ENCODE peak calls at places on chromosome 14, in five cellular contexts. I is lower leg skin; P is C1 segment of cervical spinal cord; X is H9; L is CD8-positive, alpha-beta memory T cell. N is an unnamed sample.

GRCh38 chr14:93115920-93116675 is at the start of gene ITPK1:
- DNase-seq in I (peak; percentile 88), P (peak; percentile 75), L (peak; percentile 41), X (peak; percentile 69), N (no peak)

GRCh38 chr14:65304963-65305362 is 107.6 kb upstream of the FUT8 start:
- DNase-seq in P (no peak), I (no peak), X (no peak), L (no peak), N (no peak)

GRCh38 chr14:69711471-69712216 is 55.3 kb upstream of the SRSF5 start:
- DNase-seq in X (no peak), I (no peak), L (no peak), P (peak; percentile 46), N (peak; percentile 23)

GRCh38 chr14:96584199-96584906 is 82.2 kb downstream of the PAPOLA start:
- DNase-seq in L (no peak), X (peak; percentile 88), I (peak; percentile 80), P (no peak), N (no peak)

GRCh38 chr14:72550513-72550912 is 343.4 kb downstream of the DPF3 start:
- DNase-seq in X (no peak), L (no peak), P (no peak), I (no peak), N (no peak)

GRCh38 chr14:57025456-57025855 is 215.2 kb upstream of the OTX2 start:
- DNase-seq in L (no peak), P (no peak), X (no peak), I (no peak), N (no peak)

GRCh38 chr14:49207451-49207850 is 378.7 kb downstream of the RPS29 start:
- DNase-seq in P (no peak), I (no peak), X (no peak), L (no peak), N (no peak)

GRCh38 chr14:64841121-64841611 is 38.5 kb downstream of the SPTB start:
- DNase-seq in X (peak; percentile 67), L (no peak), P (no peak), I (peak; percentile 46), N (no peak)

GRCh38 chr14:32596390-32596789 is 267.3 kb downstream of the AKAP6 start:
- DNase-seq in L (no peak), X (no peak), I (no peak), P (no peak), N (no peak)

GRCh38 chr14:97602438-97603117 is 805.4 kb downstream of the VRK1 start:
- DNase-seq in L (peak; percentile 56), X (no peak), P (no peak), I (no peak), N (no peak)

GRCh38 chr14:85402546-85403162 is 127.3 kb upstream of the FLRT2 start:
- DNase-seq in X (no peak), P (no peak), L (no peak), I (no peak), N (no peak)

GRCh38 chr14:77032854-77033621 is 4.5 kb upstream of the IRF2BPL start:
- DNase-seq in L (peak; percentile 66), I (peak; percentile 99), P (peak; percentile 76), X (peak; percentile 82), N (peak; percentile 50)

GRCh38 chr14:59306775-59307174 is 118.3 kb downstream of the DAAM1 start:
- DNase-seq in X (no peak), I (no peak), L (no peak), P (no peak), N (no peak)

GRCh38 chr14:94690486-94690885 is 78.3 kb downstream of the SERPINA3 start:
- DNase-seq in P (no peak), I (no peak), X (peak; percentile 29), L (no peak), N (no peak)

GRCh38 chr14:101465795-101466448 is 95.4 kb upstream of the DIO3 start:
- DNase-seq in X (peak; percentile 14), L (no peak), I (peak; percentile 79), P (no peak), N (no peak)

GRCh38 chr14:103808403-103809001 is 38.9 kb downstream of the PPP1R13B start:
- DNase-seq in I (peak; percentile 93), P (peak; percentile 23), L (peak; percentile 37), X (peak; percentile 64), N (no peak)

GRCh38 chr14:93538411-93538810 is 107.7 kb downstream of the UNC79 start:
- DNase-seq in I (no peak), L (no peak), P (no peak), X (peak; percentile 50), N (no peak)

GRCh38 chr14:25032092-25032784 is 17.7 kb downstream of the STXBP6 start:
- DNase-seq in X (peak; percentile 41), L (no peak), I (no peak), P (no peak), N (no peak)

GRCh38 chr14:58430156-58430555 is 2.6 kb downstream of the KIAA0586 start:
- DNase-seq in I (no peak), P (no peak), L (no peak), X (no peak), N (no peak)

GRCh38 chr14:92135269-92135668 is 13.5 kb downstream of the CPSF2 start:
- DNase-seq in L (no peak), P (no peak), I (no peak), X (no peak), N (no peak)

GRCh38 chr14:61260939-61261776 is 20.0 kb downstream of the TMEM30B start:
- DNase-seq in L (no peak), X (no peak), I (peak; percentile 75), P (no peak), N (no peak)

GRCh38 chr14:77980475-77981321 is 180.8 kb downstream of the ADCK1 start:
- DNase-seq in P (peak; percentile 39), L (no peak), I (no peak), X (peak; percentile 68), N (peak; percentile 59)

GRCh38 chr14:22221508-22221907 is 367.5 kb downstream of the DAD1 start:
- DNase-seq in L (no peak), P (no peak), X (no peak), I (no peak), N (no peak)

GRCh38 chr14:89502966-89503365 is 85.9 kb upstream of the FOXN3 start:
- DNase-seq in L (no peak), I (peak; percentile 61), P (no peak), X (no peak), N (no peak)

GRCh38 chr14:49634547-49635334 is at the start of gene DNAAF2:
- DNase-seq in L (peak; percentile 53), X (peak; percentile 67), I (peak; percentile 91), P (peak; percentile 46), N (peak; percentile 3)

GRCh38 chr14:58659846-58660245 is 22.1 kb downstream of the DACT1 start:
- DNase-seq in L (no peak), X (no peak), I (no peak), P (no peak), N (no peak)

GRCh38 chr14:22560638-22561365 is 28.2 kb downstream of the DAD1 start:
- DNase-seq in X (no peak), L (no peak), I (no peak), P (no peak), N (no peak)

GRCh38 chr14:64253672-64254071 is 40.5 kb downstream of the ESR2 start:
- DNase-seq in L (no peak), X (no peak), P (no peak), I (no peak), N (no peak)

GRCh38 chr14:80455031-80455430 is 243.7 kb upstream of the DIO2 start:
- DNase-seq in P (no peak), I (no peak), X (no peak), L (no peak), N (no peak)

GRCh38 chr14:100292301-100292775 is 13.9 kb downstream of the SLC25A29 start:
- DNase-seq in L (no peak), X (no peak), I (peak; percentile 66), P (no peak), N (no peak)

GRCh38 chr14:89912667-89913211 is 41.8 kb downstream of the EFCAB11 start:
- DNase-seq in L (no peak), I (no peak), P (peak; percentile 19), X (no peak), N (peak; percentile 41)

GRCh38 chr14:61174395-61175386 is 106.4 kb downstream of the TMEM30B start:
- DNase-seq in X (no peak), I (no peak), L (no peak), P (no peak), N (no peak)

GRCh38 chr14:74478996-74479635 is 14.0 kb downstream of the NPC2 start:
- DNase-seq in X (no peak), I (peak; percentile 8), P (no peak), L (no peak), N (peak; percentile 57)